ENCODE peak calls at places on chromosomes 7 and 10, in ten cellular contexts. J is lower lobe of right lung; D is neural progenitor cell; F is NCI-H1694 treated with DMSO at 0.1 percent for 48 hours; B is activated naive CD8-positive, alpha-beta T cell treated with anti-CD3 and anti-CD28 coated beads, Interleukin-2, amount 50 U/mL, for 24 hours; Z is NCI-H1105 treated with DMSO at 0.1 percent for 48 hours; R is AG08396; N is NCI-H1417 treated with DMSO at 0.1 percent for 48 hours; S is lung microvascular endothelial cell; T is ELR. U is an unnamed sample.

GRCh38 chr10:132021504-132022143 is 39.9 kb upstream of the BNIP3 start:
- DNase-seq in J (no peak), Z (no peak), N (no peak), T (no peak), F (no peak), R (no peak), S (no peak), D (no peak), B (no peak), U (no peak)

GRCh38 chr10:88764110-88764509 is 4.3 kb downstream of the LIPN start:
- DNase-seq in F (no peak), S (no peak), J (no peak), Z (no peak), R (no peak), D (no peak), T (no peak), B (no peak), N (no peak), U (no peak)

GRCh38 chr10:68878463-68878862 is 22.7 kb upstream of the DDX50 start:
- DNase-seq in F (no peak), T (no peak), R (no peak), D (no peak), B (no peak), N (no peak), J (no peak), S (no peak), Z (no peak), U (no peak)

GRCh38 chr10:16521311-16522016 is at the start of gene C1QL3:
- DNase-seq in T (no peak), R (peak; percentile 34), J (no peak), N (no peak), D (peak; percentile 71), B (peak; percentile 28), S (peak; percentile 46), F (peak; percentile 6), Z (peak; percentile 32), U (no peak)

GRCh38 chr10:60963441-60964256 is 19.7 kb upstream of the RHOBTB1 start:
- DNase-seq in Z (no peak), T (peak; percentile 78), D (no peak), N (no peak), J (no peak), S (peak; percentile 82), B (no peak), R (no peak), F (no peak), U (no peak)

GRCh38 chr7:30433082-30433481 is 45.5 kb downstream of the NOD1 start:
- DNase-seq in S (no peak), D (peak; percentile 18), T (no peak), R (peak; percentile 55), Z (no peak), N (no peak), F (no peak), B (no peak), J (peak; percentile 73), U (peak; percentile 14)

GRCh38 chr7:139328375-139328774 is 12.8 kb upstream of the FMC1 start:
- DNase-seq in Z (no peak), S (peak; percentile 49), N (no peak), B (no peak), F (no peak), D (no peak), J (no peak), R (peak; percentile 64), T (peak; percentile 85), U (no peak)

GRCh38 chr7:34430456-34430855 is 227.6 kb upstream of the NPSR1 start:
- DNase-seq in R (peak; percentile 3), T (peak; percentile 61), S (peak; percentile 34), J (no peak), N (no peak), D (peak; percentile 20), Z (no peak), F (peak; percentile 9), B (no peak), U (peak; percentile 0)

GRCh38 chr7:1696671-1697498 is 26.8 kb downstream of the ELFN1 start:
- DNase-seq in R (no peak), Z (no peak), F (no peak), T (no peak), S (no peak), N (no peak), B (no peak), D (no peak), J (peak; percentile 43), U (no peak)

GRCh38 chr7:88458931-88459330 is 152.2 kb upstream of the STEAP4 start:
- DNase-seq in T (no peak), J (no peak), R (no peak), S (no peak), N (no peak), D (no peak), F (no peak), B (no peak), Z (no peak), U (peak; percentile 55)

GRCh38 chr10:110498087-110498981 is 627 bp downstream of the DUSP5 start:
- DNase-seq in J (peak; percentile 80), T (peak; percentile 61), S (peak; percentile 79), D (peak; percentile 77), Z (no peak), R (peak; percentile 56), N (no peak), B (peak; percentile 68), F (no peak), U (peak; percentile 74)

GRCh38 chr7:106947244-106947728 is 82.2 kb downstream of the PIK3CG start:
- DNase-seq in J (no peak), F (peak; percentile 58), B (peak; percentile 23), D (peak; percentile 83), N (peak; percentile 58), S (peak; percentile 87), Z (peak; percentile 76), T (peak; percentile 82), R (peak; percentile 70), U (peak; percentile 83)

GRCh38 chr10:8049874-8050560 is 4.5 kb upstream of the GATA3 start:
- DNase-seq in J (no peak), F (no peak), T (no peak), R (no peak), B (no peak), N (no peak), S (peak; percentile 20), D (peak; percentile 79), Z (no peak), U (no peak)

GRCh38 chr7:13850185-13850752 is 139.2 kb downstream of the ETV1 start:
- DNase-seq in T (peak; percentile 99), N (no peak), Z (peak; percentile 72), J (no peak), D (no peak), S (peak; percentile 94), F (no peak), B (peak; percentile 29), R (peak; percentile 76), U (peak; percentile 81)

GRCh38 chr10:63058236-63058635 is 74.9 kb upstream of the NRBF2 start:
- DNase-seq in J (no peak), T (peak; percentile 6), Z (no peak), N (no peak), R (no peak), S (no peak), F (no peak), B (no peak), D (no peak), U (no peak)

GRCh38 chr7:137882261-137882668 is 35.5 kb upstream of the DGKI start:
- DNase-seq in Z (no peak), T (peak; percentile 99), J (no peak), B (no peak), D (no peak), S (peak; percentile 95), N (no peak), F (no peak), R (peak; percentile 91), U (no peak)

GRCh38 chr7:137480824-137481365 is 137.4 kb upstream of the PTN start:
- DNase-seq in R (no peak), Z (no peak), S (no peak), T (no peak), J (no peak), F (no peak), N (no peak), B (no peak), D (no peak), U (no peak)

GRCh38 chr10:5944389-5945202 is 32.7 kb downstream of the IL15RA start:
- DNase-seq in R (peak; percentile 92), Z (no peak), B (no peak), J (peak; percentile 48), D (no peak), N (no peak), F (no peak), S (peak; percentile 100), T (peak; percentile 98), U (no peak)

GRCh38 chr7:30904566-30904965 is 7.1 kb upstream of the AQP1 start:
- DNase-seq in N (no peak), R (no peak), S (no peak), T (no peak), F (no peak), D (no peak), Z (no peak), B (no peak), J (no peak), U (no peak)

GRCh38 chr10:93376372-93377296 is 105.5 kb downstream of the MYOF start:
- DNase-seq in S (peak; percentile 90), D (peak; percentile 77), B (peak; percentile 25), N (no peak), J (no peak), Z (peak; percentile 36), T (peak; percentile 90), F (peak; percentile 66), R (peak; percentile 73), U (peak; percentile 86)

GRCh38 chr10:83199357-83199756 is 940.0 kb upstream of the GHITM start:
- DNase-seq in J (no peak), Z (no peak), B (no peak), R (no peak), N (no peak), S (no peak), F (no peak), T (no peak), D (no peak), U (no peak)

GRCh38 chr7:100516135-100516812 is 22.7 kb upstream of the AGFG2 start:
- DNase-seq in F (peak; percentile 30), Z (no peak), T (peak; percentile 66), S (no peak), B (peak; percentile 23), N (no peak), J (no peak), D (peak; percentile 12), R (peak; percentile 69), U (peak; percentile 92)

GRCh38 chr7:17062433-17063383 is 180.9 kb upstream of the AGR3 start:
- DNase-seq in Z (peak; percentile 4), N (no peak), R (no peak), B (no peak), T (peak; percentile 60), D (no peak), J (no peak), F (no peak), S (no peak), U (peak; percentile 49)

GRCh38 chr10:70672165-70672992 is at the start of gene ADAMTS14:
- DNase-seq in R (peak; percentile 80), B (peak; percentile 23), D (peak; percentile 80), N (no peak), F (peak; percentile 38), S (peak; percentile 23), Z (no peak), T (peak; percentile 53), J (no peak), U (peak; percentile 82)

GRCh38 chr7:6271091-6271658 is 1.2 kb downstream of the CYTH3 start:
- DNase-seq in F (peak; percentile 43), S (peak; percentile 67), D (peak; percentile 51), R (peak; percentile 73), N (no peak), Z (peak; percentile 54), B (peak; percentile 33), T (peak; percentile 72), J (peak; percentile 68), U (peak; percentile 25)

GRCh38 chr7:132755538-132756481 is 179.5 kb upstream of the PLXNA4 start:
- DNase-seq in T (no peak), S (no peak), F (no peak), B (no peak), N (no peak), R (peak; percentile 24), D (no peak), J (no peak), Z (peak; percentile 83), U (no peak)

GRCh38 chr7:20331912-20332317 is 1.2 kb downstream of the ITGB8 start:
- DNase-seq in B (no peak), R (no peak), D (peak; percentile 27), J (no peak), F (no peak), S (no peak), T (no peak), N (peak; percentile 11), Z (no peak), U (no peak)

GRCh38 chr7:49721441-49721840 is 52.0 kb upstream of the VWC2 start:
- DNase-seq in R (no peak), Z (no peak), D (no peak), N (no peak), B (no peak), T (no peak), S (no peak), F (no peak), J (no peak), U (no peak)